ENCODE peak calls at places on chromosome 22, in ten cellular contexts. J, X, D, Q, A, W, U, K, B and I are unnamed samples.

GRCh38 chr22:28981818-28982499 is 79.7 kb downstream of the C22orf31 start:
- DNase-seq in Q (no peak), W (no peak), U (no peak), K (no peak), X (no peak), B (no peak), D (no peak), J (no peak), A (no peak), I (no peak)

GRCh38 chr22:45450101-45450785 is 36.8 kb downstream of the RIBC2 start:
- DNase-seq in K (no peak), B (no peak), Q (no peak), A (no peak), D (no peak), W (no peak), J (no peak), U (no peak), X (no peak), I (no peak)

GRCh38 chr22:43147821-43148220 is 3.5 kb upstream of the TSPO start:
- DNase-seq in A (no peak), U (no peak), X (no peak), B (no peak), W (no peak), Q (no peak), D (no peak), J (no peak), K (no peak), I (no peak)

GRCh38 chr22:30943368-30943767 is 25.2 kb downstream of the MORC2 start:
- DNase-seq in D (no peak), J (no peak), U (no peak), B (no peak), K (peak), W (no peak), A (no peak), X (peak), Q (peak), I (no peak)

GRCh38 chr22:25027552-25027951 is 75.0 kb downstream of the KIAA1671 start:
- DNase-seq in A (no peak), U (no peak), B (no peak), J (no peak), D (no peak), W (no peak), Q (no peak), K (no peak), X (no peak), I (no peak)

GRCh38 chr22:28116261-28116673 is 197.2 kb upstream of the PITPNB start:
- DNase-seq in A (no peak), D (peak), K (no peak), W (no peak), J (peak), U (no peak), Q (no peak), X (no peak), B (peak), I (peak)

GRCh38 chr22:49429066-49429465 is 398.6 kb downstream of the BRD1 start:
- DNase-seq in D (no peak), W (no peak), A (no peak), K (no peak), X (no peak), J (no peak), U (no peak), B (no peak), Q (no peak), I (no peak)

GRCh38 chr22:47781427-47782111 is 1019.1 kb downstream of the TBC1D22A start:
- DNase-seq in W (no peak), J (no peak), Q (no peak), D (no peak), U (no peak), K (no peak), A (no peak), B (no peak), X (no peak), I (no peak)

GRCh38 chr22:29625090-29625825 is 21.8 kb downstream of the NF2 start:
- DNase-seq in U (no peak), Q (no peak), K (no peak), X (peak), D (no peak), J (no peak), A (peak), B (peak), W (no peak), I (peak)

GRCh38 chr22:19490628-19491230 is 11.0 kb downstream of the CDC45 start:
- DNase-seq in A (no peak), U (no peak), X (no peak), Q (no peak), B (no peak), J (no peak), K (no peak), W (no peak), D (no peak), I (no peak)

GRCh38 chr22:20577549-20577975 is 70.2 kb downstream of the MED15 start:
- DNase-seq in J (no peak), A (no peak), K (no peak), U (no peak), Q (no peak), D (peak), B (no peak), X (no peak), W (no peak), I (no peak)

GRCh38 chr22:20433191-20433590 is 4.4 kb downstream of the SCARF2 start:
- DNase-seq in U (peak), B (no peak), D (no peak), Q (no peak), J (no peak), A (no peak), K (no peak), X (no peak), W (no peak), I (no peak)

GRCh38 chr22:22666307-22667091 is 22.1 kb downstream of the GGTLC2 start:
- DNase-seq in B (peak), D (no peak), U (no peak), J (no peak), W (no peak), K (no peak), X (no peak), Q (no peak), A (peak), I (peak)

GRCh38 chr22:44116755-44117684 is 63.7 kb upstream of the PARVG start:
- DNase-seq in K (no peak), D (peak), B (no peak), A (no peak), W (no peak), Q (no peak), J (no peak), X (no peak), U (no peak), I (no peak)

GRCh38 chr22:24592846-24593809 is at the start of gene LRRC75B:
- DNase-seq in Q (no peak), B (peak), D (peak), W (peak), X (no peak), K (no peak), J (peak), U (peak), A (peak), I (peak)

GRCh38 chr22:44130076-44130711 is 50.5 kb upstream of the PARVG start:
- DNase-seq in J (no peak), B (no peak), D (no peak), Q (no peak), X (no peak), U (peak), K (no peak), W (no peak), A (no peak), I (peak)

GRCh38 chr22:48713266-48714205 is 1114.1 kb downstream of the BRD1 start:
- DNase-seq in J (no peak), U (no peak), K (no peak), Q (no peak), X (no peak), A (no peak), B (no peak), W (no peak), D (peak), I (no peak)

GRCh38 chr22:43152001-43152354 is 619 bp downstream of the TSPO start:
- DNase-seq in B (no peak), W (no peak), Q (no peak), A (no peak), J (no peak), X (no peak), U (no peak), D (no peak), K (no peak), I (no peak)

GRCh38 chr22:33030923-33031525 is 27.2 kb downstream of the SYN3 start:
- DNase-seq in J (no peak), U (no peak), B (no peak), A (no peak), D (no peak), W (no peak), K (no peak), Q (no peak), X (no peak), I (no peak)

GRCh38 chr22:22031183-22031560 is 48.6 kb upstream of the TOP3B start:
- DNase-seq in K (no peak), U (no peak), Q (no peak), W (no peak), A (no peak), X (no peak), D (no peak), B (no peak), J (no peak), I (no peak)

GRCh38 chr22:40498454-40499186 is 128.2 kb downstream of the SGSM3 start:
- DNase-seq in B (peak), W (no peak), D (no peak), U (no peak), X (no peak), A (no peak), Q (no peak), J (no peak), K (no peak), I (peak)

GRCh38 chr22:28977481-28977971 is 84.1 kb downstream of the C22orf31 start:
- DNase-seq in B (peak), W (no peak), J (no peak), A (no peak), K (no peak), U (no peak), X (no peak), Q (no peak), D (no peak), I (peak)

GRCh38 chr22:38862375-38863329 is 9.4 kb downstream of the CBX6 start:
- DNase-seq in A (no peak), X (no peak), B (no peak), D (no peak), W (no peak), K (no peak), U (peak), Q (no peak), J (no peak), I (no peak)

GRCh38 chr22:23856721-23857605 is 712 bp upstream of the SLC2A11 start:
- DNase-seq in Q (no peak), U (peak), J (no peak), K (no peak), B (no peak), W (no peak), D (no peak), X (no peak), A (no peak), I (peak)

GRCh38 chr22:29167032-29167911 is 38.4 kb upstream of the EMID1 start:
- DNase-seq in Q (no peak), A (peak), D (no peak), K (no peak), W (no peak), J (no peak), U (peak), X (peak), B (no peak), I (no peak)

GRCh38 chr22:42635531-42635930 is 4.9 kb downstream of the ATP5MGL start:
- DNase-seq in W (peak), J (peak), X (no peak), A (no peak), K (no peak), B (peak), D (peak), Q (no peak), U (no peak), I (peak)

GRCh38 chr22:41524809-41525449 is 19.3 kb downstream of the POLR3H start:
- DNase-seq in U (peak), D (no peak), X (peak), J (no peak), Q (no peak), K (peak), A (no peak), B (peak), W (no peak), I (peak)

GRCh38 chr22:24181088-24181995 is at the start of gene SUSD2:
- DNase-seq in U (peak), X (no peak), D (peak), A (peak), B (no peak), K (no peak), W (no peak), J (no peak), Q (no peak), I (no peak)

GRCh38 chr22:25741692-25742626 is at the start of gene MYO18B:
- DNase-seq in W (no peak), B (no peak), X (no peak), Q (no peak), U (no peak), J (peak), A (no peak), D (peak), K (no peak), I (no peak)

GRCh38 chr22:26937213-26937612 is 279.8 kb downstream of the MIAT start:
- DNase-seq in U (no peak), Q (no peak), D (no peak), J (no peak), X (no peak), K (no peak), A (no peak), W (no peak), B (no peak), I (no peak)

GRCh38 chr22:20033045-20033706 is 12.3 kb downstream of the TANGO2 start:
- DNase-seq in B (no peak), A (no peak), W (no peak), Q (no peak), K (no peak), J (no peak), D (peak), X (no peak), U (peak), I (no peak)

GRCh38 chr22:49235463-49236300 is 592.0 kb downstream of the BRD1 start:
- DNase-seq in D (no peak), A (no peak), Q (no peak), K (no peak), X (no peak), W (no peak), J (no peak), U (no peak), B (no peak), I (no peak)

GRCh38 chr22:44738347-44738715 is 14.0 kb upstream of the ARHGAP8 start:
- DNase-seq in X (no peak), K (no peak), W (no peak), A (no peak), U (no peak), B (no peak), Q (no peak), D (no peak), J (no peak), I (no peak)